ENCODE peak calls at places on chromosomes 16 and 17, in five cellular contexts. One of them, this sample, is unnamed.

GRCh38 chr16:58451263-58451662 is 48.7 kb upstream of the NDRG4 start:
- DNase-seq in HT1080: no peak
- DNase-seq in fibroblast of pulmonary artery: no peak
- DNase-seq in esophagus squamous epithelium: no peak
- DNase-seq in stimulated activated CD4-positive, alpha-beta T cell treated with anti-CD3 and anti-CD28 coated beads, Interleukin-4, amount 100 ng/mL, for 24 hours: no peak
- DNase-seq in this sample: peak; percentile 33

GRCh38 chr17:45436161-45436560 is 3.5 kb upstream of the ARHGAP27 start:
- DNase-seq in HT1080: no peak
- DNase-seq in fibroblast of pulmonary artery: no peak
- DNase-seq in esophagus squamous epithelium: no peak
- DNase-seq in stimulated activated CD4-positive, alpha-beta T cell treated with anti-CD3 and anti-CD28 coated beads, Interleukin-4, amount 100 ng/mL, for 24 hours: no peak
- DNase-seq in this sample: peak; percentile 68

GRCh38 chr16:82633964-82634600 is 7.3 kb downstream of the CDH13 start:
- DNase-seq in HT1080: peak; percentile 92
- DNase-seq in fibroblast of pulmonary artery: peak; percentile 62
- DNase-seq in esophagus squamous epithelium: no peak
- DNase-seq in stimulated activated CD4-positive, alpha-beta T cell treated with anti-CD3 and anti-CD28 coated beads, Interleukin-4, amount 100 ng/mL, for 24 hours: no peak
- DNase-seq in this sample: no peak

GRCh38 chr17:6507535-6507934 is 48.8 kb downstream of the PITPNM3 start:
- DNase-seq in HT1080: peak; percentile 85
- DNase-seq in fibroblast of pulmonary artery: peak; percentile 87
- DNase-seq in esophagus squamous epithelium: no peak
- DNase-seq in stimulated activated CD4-positive, alpha-beta T cell treated with anti-CD3 and anti-CD28 coated beads, Interleukin-4, amount 100 ng/mL, for 24 hours: no peak
- DNase-seq in this sample: no peak

GRCh38 chr16:69448470-69449193 is 24.2 kb downstream of the CYB5B start:
- DNase-seq in HT1080: no peak
- DNase-seq in fibroblast of pulmonary artery: peak; percentile 60
- DNase-seq in esophagus squamous epithelium: no peak
- DNase-seq in stimulated activated CD4-positive, alpha-beta T cell treated with anti-CD3 and anti-CD28 coated beads, Interleukin-4, amount 100 ng/mL, for 24 hours: no peak
- DNase-seq in this sample: no peak

GRCh38 chr17:30558313-30559195 is 81.3 kb downstream of the GOSR1 start:
- DNase-seq in HT1080: no peak
- DNase-seq in fibroblast of pulmonary artery: no peak
- DNase-seq in esophagus squamous epithelium: no peak
- DNase-seq in stimulated activated CD4-positive, alpha-beta T cell treated with anti-CD3 and anti-CD28 coated beads, Interleukin-4, amount 100 ng/mL, for 24 hours: no peak
- DNase-seq in this sample: no peak

GRCh38 chr16:359871-360697 is 7.6 kb upstream of the AXIN1 start:
- DNase-seq in HT1080: no peak
- DNase-seq in fibroblast of pulmonary artery: no peak
- DNase-seq in esophagus squamous epithelium: no peak
- DNase-seq in stimulated activated CD4-positive, alpha-beta T cell treated with anti-CD3 and anti-CD28 coated beads, Interleukin-4, amount 100 ng/mL, for 24 hours: no peak
- DNase-seq in this sample: no peak

GRCh38 chr16:8677481-8677880 is 3.1 kb downstream of the ABAT start:
- DNase-seq in HT1080: no peak
- DNase-seq in fibroblast of pulmonary artery: no peak
- DNase-seq in esophagus squamous epithelium: no peak
- DNase-seq in stimulated activated CD4-positive, alpha-beta T cell treated with anti-CD3 and anti-CD28 coated beads, Interleukin-4, amount 100 ng/mL, for 24 hours: no peak
- DNase-seq in this sample: no peak

GRCh38 chr16:73172621-73173312 is 124.8 kb upstream of the ZFHX3 start:
- DNase-seq in HT1080: peak; percentile 63
- DNase-seq in fibroblast of pulmonary artery: peak; percentile 96
- DNase-seq in esophagus squamous epithelium: no peak
- DNase-seq in stimulated activated CD4-positive, alpha-beta T cell treated with anti-CD3 and anti-CD28 coated beads, Interleukin-4, amount 100 ng/mL, for 24 hours: no peak
- DNase-seq in this sample: no peak

GRCh38 chr17:43316522-43317142 is 82.2 kb upstream of the ARL4D start:
- DNase-seq in HT1080: peak; percentile 34
- DNase-seq in fibroblast of pulmonary artery: no peak
- DNase-seq in esophagus squamous epithelium: no peak
- DNase-seq in stimulated activated CD4-positive, alpha-beta T cell treated with anti-CD3 and anti-CD28 coated beads, Interleukin-4, amount 100 ng/mL, for 24 hours: no peak
- DNase-seq in this sample: peak; percentile 77

GRCh38 chr17:1561420-1562177 is 993 bp downstream of the PITPNA start:
- DNase-seq in HT1080: no peak
- DNase-seq in fibroblast of pulmonary artery: peak; percentile 16
- DNase-seq in esophagus squamous epithelium: no peak
- DNase-seq in stimulated activated CD4-positive, alpha-beta T cell treated with anti-CD3 and anti-CD28 coated beads, Interleukin-4, amount 100 ng/mL, for 24 hours: peak; percentile 32
- DNase-seq in this sample: peak; percentile 88

GRCh38 chr17:76051071-76051467 is 21.2 kb downstream of the SRP68 start:
- DNase-seq in HT1080: no peak
- DNase-seq in fibroblast of pulmonary artery: no peak
- DNase-seq in esophagus squamous epithelium: no peak
- DNase-seq in stimulated activated CD4-positive, alpha-beta T cell treated with anti-CD3 and anti-CD28 coated beads, Interleukin-4, amount 100 ng/mL, for 24 hours: no peak
- DNase-seq in this sample: no peak

GRCh38 chr16:87425941-87426340 is 33.8 kb downstream of the MAP1LC3B start:
- DNase-seq in HT1080: no peak
- DNase-seq in fibroblast of pulmonary artery: no peak
- DNase-seq in esophagus squamous epithelium: no peak
- DNase-seq in stimulated activated CD4-positive, alpha-beta T cell treated with anti-CD3 and anti-CD28 coated beads, Interleukin-4, amount 100 ng/mL, for 24 hours: no peak
- DNase-seq in this sample: no peak

GRCh38 chr16:84357191-84357651 is 11.1 kb upstream of the ATP2C2 start:
- DNase-seq in HT1080: peak; percentile 84
- DNase-seq in fibroblast of pulmonary artery: no peak
- DNase-seq in esophagus squamous epithelium: no peak
- DNase-seq in stimulated activated CD4-positive, alpha-beta T cell treated with anti-CD3 and anti-CD28 coated beads, Interleukin-4, amount 100 ng/mL, for 24 hours: no peak
- DNase-seq in this sample: peak; percentile 57

GRCh38 chr17:44115585-44116415 is 7.6 kb downstream of the HDAC5 start:
- DNase-seq in HT1080: peak; percentile 43
- DNase-seq in fibroblast of pulmonary artery: peak; percentile 51
- DNase-seq in esophagus squamous epithelium: no peak
- DNase-seq in stimulated activated CD4-positive, alpha-beta T cell treated with anti-CD3 and anti-CD28 coated beads, Interleukin-4, amount 100 ng/mL, for 24 hours: peak; percentile 14
- DNase-seq in this sample: no peak

GRCh38 chr17:80980397-80981061 is 11.1 kb upstream of the CHMP6 start:
- DNase-seq in HT1080: peak; percentile 55
- DNase-seq in fibroblast of pulmonary artery: peak; percentile 17
- DNase-seq in esophagus squamous epithelium: no peak
- DNase-seq in stimulated activated CD4-positive, alpha-beta T cell treated with anti-CD3 and anti-CD28 coated beads, Interleukin-4, amount 100 ng/mL, for 24 hours: no peak
- DNase-seq in this sample: no peak

GRCh38 chr16:4465977-4466779 is 8.2 kb downstream of the NMRAL1 start:
- DNase-seq in HT1080: no peak
- DNase-seq in fibroblast of pulmonary artery: peak; percentile 13
- DNase-seq in esophagus squamous epithelium: no peak
- DNase-seq in stimulated activated CD4-positive, alpha-beta T cell treated with anti-CD3 and anti-CD28 coated beads, Interleukin-4, amount 100 ng/mL, for 24 hours: peak; percentile 70
- DNase-seq in this sample: peak; percentile 90

GRCh38 chr16:88705076-88705684 is 1.0 kb downstream of the RNF166 start:
- DNase-seq in HT1080: no peak
- DNase-seq in fibroblast of pulmonary artery: no peak
- DNase-seq in esophagus squamous epithelium: no peak
- DNase-seq in stimulated activated CD4-positive, alpha-beta T cell treated with anti-CD3 and anti-CD28 coated beads, Interleukin-4, amount 100 ng/mL, for 24 hours: peak; percentile 38
- DNase-seq in this sample: peak; percentile 86

GRCh38 chr17:68198931-68199836 is 48.7 kb upstream of the AMZ2 start:
- DNase-seq in HT1080: no peak
- DNase-seq in fibroblast of pulmonary artery: no peak
- DNase-seq in esophagus squamous epithelium: no peak
- DNase-seq in stimulated activated CD4-positive, alpha-beta T cell treated with anti-CD3 and anti-CD28 coated beads, Interleukin-4, amount 100 ng/mL, for 24 hours: peak; percentile 43
- DNase-seq in this sample: peak; percentile 86

GRCh38 chr16:67884684-67885083 is at the start of gene NRN1L:
- DNase-seq in HT1080: no peak
- DNase-seq in fibroblast of pulmonary artery: peak; percentile 91
- DNase-seq in esophagus squamous epithelium: no peak
- DNase-seq in stimulated activated CD4-positive, alpha-beta T cell treated with anti-CD3 and anti-CD28 coated beads, Interleukin-4, amount 100 ng/mL, for 24 hours: no peak
- DNase-seq in this sample: peak; percentile 73

GRCh38 chr17:979539-980405 is at the start of gene NXN:
- DNase-seq in HT1080: peak; percentile 50
- DNase-seq in fibroblast of pulmonary artery: peak; percentile 76
- DNase-seq in esophagus squamous epithelium: peak; percentile 18
- DNase-seq in stimulated activated CD4-positive, alpha-beta T cell treated with anti-CD3 and anti-CD28 coated beads, Interleukin-4, amount 100 ng/mL, for 24 hours: peak; percentile 86
- DNase-seq in this sample: peak; percentile 97

GRCh38 chr17:53722407-53722806 is 100.3 kb upstream of the KIF2B start:
- DNase-seq in HT1080: peak; percentile 98
- DNase-seq in fibroblast of pulmonary artery: peak; percentile 96
- DNase-seq in esophagus squamous epithelium: no peak
- DNase-seq in stimulated activated CD4-positive, alpha-beta T cell treated with anti-CD3 and anti-CD28 coated beads, Interleukin-4, amount 100 ng/mL, for 24 hours: no peak
- DNase-seq in this sample: no peak

GRCh38 chr16:11743308-11744074 is 834 bp upstream of the TXNDC11 start:
- DNase-seq in HT1080: peak; percentile 56
- DNase-seq in fibroblast of pulmonary artery: peak; percentile 80
- DNase-seq in esophagus squamous epithelium: peak; percentile 10
- DNase-seq in stimulated activated CD4-positive, alpha-beta T cell treated with anti-CD3 and anti-CD28 coated beads, Interleukin-4, amount 100 ng/mL, for 24 hours: peak; percentile 16
- DNase-seq in this sample: peak; percentile 84

GRCh38 chr16:1825864-1826690 is 548 bp downstream of the HAGH start:
- DNase-seq in HT1080: no peak
- DNase-seq in fibroblast of pulmonary artery: peak; percentile 6
- DNase-seq in esophagus squamous epithelium: no peak
- DNase-seq in stimulated activated CD4-positive, alpha-beta T cell treated with anti-CD3 and anti-CD28 coated beads, Interleukin-4, amount 100 ng/mL, for 24 hours: peak; percentile 69
- DNase-seq in this sample: peak; percentile 93

GRCh38 chr17:35022536-35023063 is 40.9 kb downstream of the RFFL start:
- DNase-seq in HT1080: peak; percentile 95
- DNase-seq in fibroblast of pulmonary artery: peak; percentile 93
- DNase-seq in esophagus squamous epithelium: peak; percentile 19
- DNase-seq in stimulated activated CD4-positive, alpha-beta T cell treated with anti-CD3 and anti-CD28 coated beads, Interleukin-4, amount 100 ng/mL, for 24 hours: peak; percentile 80
- DNase-seq in this sample: peak; percentile 94